ENCODE peak calls at places on chromosomes 3 and 15, in five cellular contexts. R is neuronal stem cell, X is H9, Y is H1, D is mesenchymal stem cell. V is an unnamed sample.

GRCh38 chr3:17133637-17134545 is 249.1 kb downstream of the PLCL2 start:
- DNase-seq in X (no peak), Y (no peak), D (no peak), R (no peak), V (no peak)

GRCh38 chr3:53502737-53503136 is 8.3 kb downstream of the CACNA1D start:
- DNase-seq in D (no peak), R (no peak), Y (no peak), X (no peak), V (no peak)

GRCh38 chr15:51883436-51883835 is 54.0 kb downstream of the TMOD3 start:
- DNase-seq in R (no peak), Y (no peak), X (no peak), D (peak; percentile 42), V (peak; percentile 75)

GRCh38 chr3:10322355-10322715 is 1.4 kb upstream of the SEC13 start:
- DNase-seq in X (peak; percentile 52), Y (no peak), D (no peak), R (no peak), V (no peak)

GRCh38 chr3:52124126-52124525 is 30.1 kb downstream of the POC1A start:
- DNase-seq in X (no peak), Y (no peak), R (no peak), D (no peak), V (no peak)

GRCh38 chr3:148790841-148791240 is 36.8 kb upstream of the CPB1 start:
- DNase-seq in X (no peak), Y (no peak), R (no peak), D (peak; percentile 21), V (no peak)

GRCh38 chr3:157329541-157329940 is 107.1 kb upstream of the PTX3 start:
- DNase-seq in Y (no peak), X (no peak), D (no peak), R (no peak), V (no peak)

GRCh38 chr3:151146731-151147091 is 56.3 kb downstream of the GPR171 start:
- DNase-seq in R (no peak), Y (no peak), X (no peak), D (no peak), V (no peak)

GRCh38 chr3:99475229-99475628 is 163.2 kb upstream of the COL8A1 start:
- DNase-seq in R (no peak), Y (no peak), X (no peak), D (no peak), V (peak; percentile 59)

GRCh38 chr15:48675436-48675835 is 29.9 kb upstream of the FBN1 start:
- DNase-seq in D (no peak), R (no peak), Y (no peak), X (no peak), V (peak; percentile 46)

GRCh38 chr3:189529468-189529867 is 101.7 kb upstream of the TP63 start:
- DNase-seq in Y (no peak), X (no peak), R (no peak), D (no peak), V (no peak)

GRCh38 chr15:64009798-64010241 is 36.5 kb downstream of the DAPK2 start:
- DNase-seq in X (no peak), R (no peak), D (no peak), Y (no peak), V (peak; percentile 16)

GRCh38 chr15:71581406-71581930 is 228.9 kb upstream of the NR2E3 start:
- DNase-seq in X (no peak), R (no peak), D (no peak), Y (no peak), V (no peak)

GRCh38 chr3:45235409-45235808 is 9.3 kb upstream of the TMEM158 start:
- DNase-seq in R (no peak), X (no peak), Y (no peak), D (no peak), V (no peak)

GRCh38 chr3:186275436-186275835 is 86.6 kb downstream of the DGKG start:
- DNase-seq in D (no peak), X (no peak), R (no peak), Y (no peak), V (no peak)

GRCh38 chr3:110180733-110181132 is 843.4 kb upstream of the DPPA4 start:
- DNase-seq in X (no peak), Y (no peak), R (no peak), D (no peak), V (peak; percentile 33)

GRCh38 chr3:38742551-38742950 is 73.5 kb downstream of the SCN10A start:
- DNase-seq in X (no peak), R (no peak), Y (no peak), D (no peak), V (no peak)

GRCh38 chr15:48062476-48062875 is 58.3 kb upstream of the SLC24A5 start:
- DNase-seq in X (no peak), D (peak; percentile 82), Y (no peak), R (no peak), V (peak; percentile 61)

GRCh38 chr3:62229201-62229600 is 144.1 kb downstream of the FEZF2 start:
- DNase-seq in R (peak; percentile 58), D (no peak), X (no peak), Y (no peak), V (no peak)

GRCh38 chr3:23129817-23130216 is 73.3 kb upstream of the UBE2E2 start:
- DNase-seq in D (no peak), R (no peak), Y (no peak), X (no peak), V (no peak)

GRCh38 chr3:100556656-100557310 is 52.6 kb upstream of the ADGRG7 start:
- DNase-seq in D (peak; percentile 26), Y (no peak), R (no peak), X (no peak), V (peak; percentile 74)

GRCh38 chr3:47299396-47300318 is 16.9 kb downstream of the KLHL18 start:
- DNase-seq in D (no peak), X (no peak), R (no peak), Y (no peak), V (no peak)

GRCh38 chr15:76988874-76989780 is 5.8 kb upstream of the PSTPIP1 start:
- DNase-seq in X (no peak), R (no peak), Y (no peak), D (no peak), V (no peak)

GRCh38 chr15:71874245-71874644 is 63.9 kb downstream of the NR2E3 start:
- DNase-seq in D (no peak), Y (no peak), R (no peak), X (no peak), V (no peak)

GRCh38 chr3:138442433-138442832 is 8.0 kb downstream of the ESYT3 start:
- DNase-seq in R (no peak), Y (no peak), D (peak; percentile 69), X (no peak), V (peak; percentile 60)

GRCh38 chr3:68059628-68060027 is 405.2 kb upstream of the SUCLG2 start:
- DNase-seq in X (no peak), D (no peak), R (no peak), Y (no peak), V (no peak)

GRCh38 chr3:112403101-112403500 is 70.1 kb downstream of the CD200 start:
- DNase-seq in Y (no peak), R (no peak), X (no peak), D (no peak), V (no peak)
- H2BK15ac ChIP-seq in Y (no peak overlapping the region), R (no peak overlapping the region), X (no peak overlapping the region), D (no peak overlapping the region), V (no peak overlapping the region)

GRCh38 chr15:81284256-81285031 is 39.5 kb downstream of the STARD5 start:
- DNase-seq in R (no peak), Y (no peak), X (no peak), D (no peak), V (no peak)
- H4K91ac ChIP-seq in R (no peak overlapping the region), Y (no peak overlapping the region), X (no peak overlapping the region), D (no peak overlapping the region), V (no peak overlapping the region)

DNA sequence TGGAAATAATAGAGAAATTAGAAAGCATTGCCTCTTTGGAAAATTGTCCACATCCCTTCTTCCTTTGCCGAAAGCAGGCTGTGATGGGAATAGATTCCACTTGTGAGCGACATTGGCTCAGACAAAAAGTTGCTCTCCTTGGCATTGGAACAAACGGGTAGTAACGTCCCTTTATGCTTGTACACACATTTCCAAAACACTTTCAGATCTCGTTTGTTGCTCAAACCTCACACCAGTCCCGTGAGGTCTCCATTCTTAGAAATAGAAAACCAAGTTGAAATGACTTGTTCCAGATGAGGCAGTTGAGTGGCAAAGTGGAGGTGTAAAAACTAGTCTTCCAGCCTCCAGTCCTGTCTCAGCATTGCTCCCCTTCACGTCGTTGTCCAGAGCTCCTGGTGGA is 134.2 kb downstream of the LPP start:
- DNase-seq in X (no peak), Y (no peak), R (no peak), D (no peak), V (no peak)
- H3K4me1 ChIP-seq in X (peaks cover 3% of the 10 kb centered on the region), Y (no peaks in the 10 kb centered on the region), R (peaks cover 2% of the 10 kb centered on the region), D (peaks cover 6% of the 10 kb centered on the region), V (peaks cover 24% of the 10 kb centered on the region)

DNA sequence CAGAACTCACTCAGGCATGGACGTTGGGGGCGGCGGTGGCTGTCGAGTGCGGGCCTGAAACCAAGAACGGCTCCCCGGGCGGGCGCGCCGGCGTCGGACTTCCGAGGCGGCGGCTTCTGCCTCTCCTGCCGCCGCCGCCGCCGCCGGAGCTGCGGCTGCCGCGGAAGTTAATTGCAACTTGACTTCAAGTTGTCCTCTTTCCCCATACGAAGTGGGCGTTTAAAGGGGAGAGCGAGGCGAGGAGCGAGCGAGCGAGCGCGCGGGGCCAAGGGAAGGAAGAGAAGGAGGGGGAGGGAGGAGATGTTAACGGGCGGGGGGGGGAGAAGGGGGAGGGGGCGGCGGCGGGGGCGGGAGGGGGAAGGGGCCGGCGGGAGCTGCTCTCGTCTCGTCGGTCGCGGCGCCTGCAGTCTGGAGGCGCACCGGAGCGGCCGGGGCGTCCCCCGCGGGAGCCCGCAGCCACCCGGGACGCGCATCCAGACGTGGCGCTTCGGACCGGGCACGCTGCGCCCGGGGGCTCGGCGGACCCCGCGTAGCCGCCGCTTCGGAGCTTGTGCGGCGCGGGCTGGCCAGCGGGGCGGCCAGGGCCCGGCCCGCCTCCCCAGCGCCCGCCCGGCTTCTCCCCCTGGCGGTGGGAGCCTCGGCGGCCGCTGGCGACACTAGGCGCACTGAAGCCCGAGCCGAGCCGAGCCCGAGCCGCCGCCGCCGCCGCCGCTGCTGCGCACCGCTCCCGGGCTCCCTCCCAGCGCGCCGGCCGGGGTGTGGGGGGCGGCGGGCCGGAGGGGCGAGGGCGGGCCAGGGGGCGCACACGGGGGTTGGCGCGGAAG is 19.7 kb upstream of the SATB1 start:
- DNase-seq in X (peak; percentile 59), D (peak; percentile 62), Y (peak; percentile 79), R (peak; percentile 77), V (peak; percentile 40)
- H2BK15ac ChIP-seq in X (no peak overlapping the region), D (no peak overlapping the region), Y (no peak overlapping the region), R (no peak overlapping the region), V (no peak overlapping the region)

DNA sequence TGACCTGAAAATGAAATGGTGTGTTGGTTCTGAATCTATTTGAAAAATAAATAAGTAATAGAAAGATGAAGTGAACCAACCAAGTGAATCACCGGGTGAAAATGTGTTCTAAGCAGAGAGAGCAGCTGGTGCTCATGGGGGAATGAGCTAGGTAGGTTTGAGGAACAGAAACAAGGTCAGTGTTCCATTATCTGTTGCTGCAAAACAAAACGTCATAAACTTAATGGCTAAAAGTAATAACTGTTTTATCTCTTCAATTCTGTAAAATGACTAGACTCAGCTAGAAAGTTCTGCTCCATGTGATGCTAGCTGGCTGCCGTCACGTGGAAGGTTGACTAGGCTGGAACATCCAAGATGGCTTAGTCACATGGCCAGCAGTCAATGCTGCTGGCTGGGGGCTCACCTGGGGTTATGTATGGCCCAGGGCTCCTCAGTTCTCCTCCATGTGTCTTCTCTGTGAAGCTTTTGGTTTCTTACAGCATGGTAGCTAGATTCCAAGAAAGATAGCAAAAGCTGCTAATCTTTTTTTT is 13.3 kb upstream of the SH3BP5 start:
- DNase-seq in X (no peak), Y (no peak), R (no peak), D (no peak), V (no peak)
- H4K91ac ChIP-seq in X (no peak overlapping the region), Y (no peak overlapping the region), R (no peak overlapping the region), D (no peak overlapping the region), V (no peak overlapping the region)

V was measured in IMR-90.